ENCODE peak calls at places on chromosomes 1 and 21, in nine cellular contexts. Z is left lung, T is fibroblast of lung, I is brain microvascular endothelial cell, H is sigmoid colon, K is adrenal gland, A is right lobe of liver, G is thyroid gland, D is ovary. U is an unnamed sample. For H3K27me3, the result is how much of the 10 kb centered on the place peaks cover.

GRCh38 chr1:51445346-51446090 is 73.5 kb downstream of the EPS15 start:
- DNase-seq in Z (no peak), T (no peak), I (no peak), H (no peak), K (no peak), A (no peak), G (no peak), D (no peak), U (no peak)

GRCh38 chr1:209335090-209335692 is 248.3 kb upstream of the CAMK1G start:
- DNase-seq in Z (no peak), T (peak), I (peak), H (no peak), K (peak), A (no peak), G (peak), D (no peak), U (peak)

GRCh38 chr1:46303872-46304326 is 401 bp downstream of the UQCRH start:
- DNase-seq in Z (no peak), T (no peak), I (no peak), H (no peak), K (no peak), A (no peak), G (no peak), D (no peak), U (no peak)

GRCh38 chr1:109080441-109081082 is 4.8 kb upstream of the TAF13 start:
- DNase-seq in Z (no peak), T (no peak), I (no peak), H (no peak), K (no peak), A (no peak), G (no peak), D (no peak), U (no peak)

GRCh38 chr1:4130096-4130495 is 230.0 kb upstream of the C1orf174 start:
- DNase-seq in Z (no peak), T (no peak), I (no peak), H (peak), K (no peak), A (no peak), G (no peak), D (no peak), U (no peak)

GRCh38 chr1:40362699-40363098 is 10.8 kb upstream of the SMAP2 start:
- DNase-seq in Z (no peak), T (peak), I (peak), H (no peak), K (no peak), A (no peak), G (no peak), D (no peak), U (no peak)

GRCh38 chr1:78070758-78071157 is 25.0 kb downstream of the GIPC2 start:
- DNase-seq in Z (no peak), T (peak), I (peak), H (no peak), K (peak), A (no peak), G (no peak), D (no peak), U (peak)

GRCh38 chr1:29960156-29960755 is 723.9 kb downstream of the PTPRU start:
- DNase-seq in Z (no peak), T (no peak), I (no peak), H (peak), K (no peak), A (no peak), G (no peak), D (no peak), U (no peak)

GRCh38 chr1:59292557-59292956 is 4.3 kb upstream of the FGGY start:
- DNase-seq in Z (peak), T (no peak), I (peak), H (peak), K (peak), A (peak), G (no peak), D (no peak), U (peak)

GRCh38 chr1:235739124-235739523 is 89.5 kb upstream of the GNG4 start:
- DNase-seq in Z (no peak), T (peak), I (peak), H (no peak), K (no peak), A (no peak), G (no peak), D (no peak), U (peak)

GRCh38 chr1:54334996-54335395 is 71.2 kb downstream of the SSBP3 start:
- DNase-seq in Z (no peak), T (peak), I (peak), H (no peak), K (no peak), A (no peak), G (no peak), D (peak), U (no peak)
- H3K4me3 ChIP-seq in Z (no peak), T (peak), I (no peak), H (peak), K (no peak), A (no peak), G (no peak), D (peak), U (no peak)

GRCh38 chr1:60427701-60428100 is 354.1 kb upstream of the C1orf87 start:
- DNase-seq in Z (no peak), T (no peak), I (peak), H (no peak), K (no peak), A (no peak), G (no peak), D (no peak), U (no peak)

GRCh38 chr1:60423181-60423780 is 349.7 kb upstream of the C1orf87 start:
- DNase-seq in Z (no peak), T (peak), I (peak), H (no peak), K (no peak), A (no peak), G (no peak), D (no peak), U (no peak)

GRCh38 chr1:60427194-60427593 is 353.6 kb upstream of the C1orf87 start:
- DNase-seq in Z (no peak), T (peak), I (peak), H (no peak), K (peak), A (no peak), G (no peak), D (no peak), U (no peak)

GRCh38 chr1:60428161-60428560 is 354.6 kb upstream of the C1orf87 start:
- DNase-seq in Z (no peak), T (no peak), I (no peak), H (no peak), K (no peak), A (no peak), G (no peak), D (no peak), U (no peak)

DNA sequence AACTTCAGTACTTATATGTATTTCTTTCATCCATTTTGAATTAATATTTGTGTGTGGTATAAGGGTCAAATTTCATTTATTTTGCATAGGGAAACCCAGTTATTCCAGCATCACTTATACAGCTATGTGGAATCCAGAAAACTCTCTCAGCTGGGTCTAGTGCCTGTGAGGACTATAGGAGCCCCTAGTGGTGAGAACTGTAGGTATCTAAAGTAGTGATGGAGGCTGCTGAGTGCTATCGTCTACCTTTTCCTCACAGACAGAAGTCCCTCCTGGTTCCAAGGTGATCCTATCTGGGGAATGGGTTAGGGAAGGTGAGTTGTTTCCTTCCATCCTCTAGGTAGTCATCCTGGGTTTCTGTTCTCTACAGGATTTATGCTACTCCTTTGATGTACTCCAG is 352.0 kb upstream of the C1orf87 start:
- DNase-seq in Z (no peak), T (peak), I (peak), H (no peak), K (no peak), A (no peak), G (no peak), D (no peak), U (peak)
- TF ChIP-seq CTCF in Z (no peak), T (peak), I (peak), H (no peak), K (no peak), A (peak), G (no peak), D (no peak), U (peak)

GRCh38 chr1:17168480-17168878 is 36.4 kb upstream of the PADI1 start:
- DNase-seq in Z (no peak), T (peak), I (peak), H (no peak), K (no peak), A (no peak), G (peak), D (no peak), U (peak)

GRCh38 chr1:17165823-17166222 is 39.1 kb upstream of the PADI1 start:
- DNase-seq in Z (no peak), T (no peak), I (no peak), H (no peak), K (no peak), A (no peak), G (no peak), D (no peak), U (no peak)

GRCh38 chr1:17163789-17164666 is 40.9 kb upstream of the PADI1 start:
- DNase-seq in Z (no peak), T (no peak), I (no peak), H (no peak), K (no peak), A (no peak), G (no peak), D (no peak), U (no peak)

GRCh38 chr1:17167783-17168479 is 37.0 kb upstream of the PADI1 start:
- DNase-seq in Z (no peak), T (peak), I (peak), H (no peak), K (peak), A (no peak), G (peak), D (no peak), U (peak)

GRCh38 chr1:17167041-17167782 is 37.7 kb upstream of the PADI1 start:
- DNase-seq in Z (no peak), T (peak), I (no peak), H (no peak), K (no peak), A (no peak), G (no peak), D (no peak), U (no peak)
- H3K27me3 ChIP-seq in Z (under half), T (under half), I (under half), H (under half), K (under half), A (under half), G (under half), D (under half), U (under half)

GRCh38 chr21:41616063-41616591 is 108.2 kb upstream of the TMPRSS2 start:
- DNase-seq in Z (no peak), T (peak), I (peak), H (peak), K (no peak), A (no peak), G (peak), D (no peak), U (no peak)
- H3K4me3 ChIP-seq in Z (no peak), T (no peak), I (no peak), H (no peak), K (no peak), A (no peak), G (no peak), D (no peak), U (no peak)

U was measured in bronchial epithelial cell.